ENCODE peak calls at places on chromosome 17, in four cellular contexts. K, J, F and C are unnamed samples.

GRCh38 chr17:57487552-57487951 is 231.2 kb downstream of the MSI2 start:
- DNase-seq in K (no peak), J (no peak), F (no peak), C (no peak)

GRCh38 chr17:66541461-66542182 is 239.2 kb downstream of the PRKCA start:
- DNase-seq in K (peak), J (no peak), F (peak), C (no peak)

GRCh38 chr17:81336930-81337325 is 41.8 kb upstream of the SLC38A10 start:
- DNase-seq in K (no peak), J (no peak), F (no peak), C (no peak)

GRCh38 chr17:10738516-10739258 is 8.9 kb upstream of the TMEM220 start:
- DNase-seq in K (no peak), J (no peak), F (no peak), C (no peak)

GRCh38 chr17:75530837-75531723 is 5.6 kb downstream of the LLGL2 start:
- DNase-seq in K (no peak), J (no peak), F (no peak), C (no peak)

GRCh38 chr17:64340557-64340956 is 50.1 kb downstream of the PECAM1 start:
- DNase-seq in K (no peak), J (no peak), F (no peak), C (no peak)

GRCh38 chr17:27226611-27227234 is 67.2 kb upstream of the WSB1 start:
- DNase-seq in K (no peak), J (no peak), F (no peak), C (no peak)

GRCh38 chr17:40935624-40936023 is 1.8 kb downstream of the KRT23 start:
- DNase-seq in K (no peak), J (no peak), F (no peak), C (no peak)

GRCh38 chr17:9522074-9522473 is 53.5 kb downstream of the STX8 start:
- DNase-seq in K (peak), J (peak), F (no peak), C (no peak)

DNA sequence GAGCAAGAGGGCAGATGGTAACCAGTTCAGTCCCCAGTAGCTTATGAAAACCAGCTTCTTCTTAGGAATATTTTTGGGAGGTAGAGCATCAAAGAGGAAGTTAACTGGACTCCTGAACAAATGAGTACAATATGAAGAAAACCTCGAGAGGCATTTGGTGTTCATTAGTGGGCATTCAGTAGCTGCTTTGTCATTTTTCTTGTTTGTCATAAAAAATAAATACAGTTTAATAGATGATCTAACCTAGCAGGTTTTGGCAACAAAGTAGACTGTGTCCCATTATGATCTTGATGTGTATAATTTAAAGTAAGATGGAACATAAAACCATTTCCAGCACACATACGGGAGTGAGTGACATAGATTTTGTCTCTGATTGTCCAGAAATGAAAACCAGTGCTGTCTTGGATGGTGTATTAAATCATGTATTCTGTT is 173.1 kb downstream of the HS3ST3A1 start:
- DNase-seq in K (no peak), J (no peak), F (no peak), C (no peak)
- TF ChIP-seq SPI1 in K (no peak), J (no peak), F (no peak), C (no peak)

GRCh38 chr17:17167356-17167755 is 38.8 kb downstream of the PLD6 start:
- DNase-seq in K (no peak), J (no peak), F (no peak), C (no peak)

GRCh38 chr17:17165666-17166308 is 40.3 kb downstream of the PLD6 start:
- DNase-seq in K (no peak), J (no peak), F (no peak), C (no peak)

GRCh38 chr17:17166446-17166845 is 39.7 kb downstream of the PLD6 start:
- DNase-seq in K (no peak), J (no peak), F (no peak), C (no peak)

GRCh38 chr17:17164156-17164555 is 42.0 kb downstream of the PLD6 start:
- DNase-seq in K (no peak), J (no peak), F (no peak), C (no peak)

DNA sequence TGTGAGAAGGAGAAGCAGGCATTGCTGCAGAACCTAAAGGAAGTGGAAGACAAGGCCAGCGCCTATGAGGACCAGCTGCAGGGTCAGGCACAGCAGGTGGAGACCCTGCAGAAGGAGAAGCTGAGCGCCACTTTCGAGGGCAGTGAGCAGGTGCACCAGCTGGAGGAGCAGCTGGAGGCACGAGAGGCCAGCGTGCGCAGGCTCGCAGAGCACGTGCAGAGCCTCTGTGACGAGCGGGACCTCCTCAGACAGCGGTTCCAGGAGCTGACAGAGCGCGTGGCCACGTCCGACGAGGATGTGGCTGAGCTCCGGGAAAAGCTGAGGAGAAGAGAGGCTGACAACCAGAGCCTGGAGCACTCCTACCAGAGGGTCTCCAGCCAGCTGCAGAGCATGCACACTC is 41.5 kb downstream of the PLD6 start:
- DNase-seq in K (no peak), J (no peak), F (no peak), C (no peak)
- TF ChIP-seq SPI1 in K (no peak), J (no peak), F (no peak), C (no peak)

DNA sequence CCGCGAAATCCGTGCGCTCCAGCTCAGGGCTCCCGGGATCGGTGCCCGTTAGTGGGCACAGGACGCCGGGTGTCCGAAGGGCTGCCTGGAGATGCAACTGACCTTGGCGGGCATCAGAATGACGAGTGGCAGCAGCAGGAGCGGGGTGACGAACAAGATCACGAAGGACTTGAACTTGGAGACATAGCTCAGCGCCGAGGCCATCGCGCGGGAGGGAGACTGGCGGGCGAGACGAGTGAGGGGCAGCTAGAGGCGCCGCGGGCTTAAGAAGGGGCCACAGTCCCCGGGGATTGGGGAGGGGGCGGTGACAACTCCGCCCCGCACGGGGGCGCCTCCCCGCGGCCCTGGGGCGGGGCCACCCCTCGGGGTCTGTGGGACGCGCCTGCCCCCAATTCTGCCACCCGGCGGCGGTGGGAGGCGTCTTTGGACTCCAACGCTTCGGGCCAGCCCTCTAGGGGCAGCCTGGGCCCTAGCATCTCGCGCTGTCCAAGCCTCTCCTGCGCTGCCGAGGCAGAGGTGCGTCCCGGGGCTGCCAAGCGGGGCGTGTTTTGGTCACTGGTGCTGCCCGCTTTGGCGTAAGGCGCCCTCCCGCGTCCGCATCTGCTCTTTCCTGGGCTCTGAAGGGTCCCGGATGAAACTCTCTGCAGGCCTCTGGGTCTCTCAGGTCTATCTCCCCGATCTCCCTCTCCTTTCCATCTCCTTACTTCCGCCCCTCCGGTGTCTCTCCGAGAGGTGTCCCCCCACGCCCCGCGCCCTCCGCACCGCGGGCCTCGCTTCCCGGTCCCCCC is at the start of gene SLC13A5:
- DNase-seq in K (peak), J (peak), F (no peak), C (peak)
- TF ChIP-seq SPI1 in K (no peak), J (no peak), F (no peak), C (no peak)

GRCh38 chr17:82776454-82776853 is 24.6 kb downstream of the TBCD start:
- DNase-seq in K (no peak), J (no peak), F (no peak), C (no peak)
- TF ChIP-seq SPI1 in K (no peak), J (peak), F (no peak), C (no peak)

DNA sequence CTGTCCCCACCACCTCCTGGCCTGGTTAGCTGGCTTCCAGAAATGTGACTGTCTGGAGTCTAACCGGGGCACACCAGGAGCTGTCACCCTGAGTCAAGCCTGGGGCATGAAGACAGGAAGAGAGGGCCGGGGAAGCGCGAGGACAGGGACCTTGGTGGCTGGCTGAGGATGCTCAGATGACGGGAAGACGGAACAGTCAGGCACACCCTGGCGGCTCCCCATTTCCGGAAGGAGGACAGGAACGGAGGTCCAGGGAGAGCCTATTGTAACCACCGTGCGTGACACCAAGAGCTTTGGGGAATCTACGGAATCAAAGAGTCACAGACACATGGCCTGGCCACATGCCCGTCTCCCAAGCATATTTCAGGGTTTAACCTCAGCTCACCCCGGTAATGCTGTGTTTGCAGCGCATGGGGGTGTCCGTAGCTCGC is 51.7 kb downstream of the SDK2 start:
- DNase-seq in K (no peak), J (no peak), F (no peak), C (no peak)
- TF ChIP-seq SPI1 in K (no peak), J (no peak), F (no peak), C (no peak)

GRCh38 chr17:36885761-36886365 is 51.4 kb upstream of the LHX1 start:
- DNase-seq in K (no peak), J (no peak), F (no peak), C (no peak)

GRCh38 chr17:36885161-36885735 is 52.0 kb upstream of the LHX1 start:
- DNase-seq in K (no peak), J (no peak), F (no peak), C (no peak)

GRCh38 chr17:36890398-36891190 is 46.7 kb upstream of the LHX1 start:
- DNase-seq in K (no peak), J (no peak), F (no peak), C (no peak)

GRCh38 chr17:36889955-36890354 is 47.3 kb upstream of the LHX1 start:
- DNase-seq in K (no peak), J (no peak), F (no peak), C (no peak)

DNA sequence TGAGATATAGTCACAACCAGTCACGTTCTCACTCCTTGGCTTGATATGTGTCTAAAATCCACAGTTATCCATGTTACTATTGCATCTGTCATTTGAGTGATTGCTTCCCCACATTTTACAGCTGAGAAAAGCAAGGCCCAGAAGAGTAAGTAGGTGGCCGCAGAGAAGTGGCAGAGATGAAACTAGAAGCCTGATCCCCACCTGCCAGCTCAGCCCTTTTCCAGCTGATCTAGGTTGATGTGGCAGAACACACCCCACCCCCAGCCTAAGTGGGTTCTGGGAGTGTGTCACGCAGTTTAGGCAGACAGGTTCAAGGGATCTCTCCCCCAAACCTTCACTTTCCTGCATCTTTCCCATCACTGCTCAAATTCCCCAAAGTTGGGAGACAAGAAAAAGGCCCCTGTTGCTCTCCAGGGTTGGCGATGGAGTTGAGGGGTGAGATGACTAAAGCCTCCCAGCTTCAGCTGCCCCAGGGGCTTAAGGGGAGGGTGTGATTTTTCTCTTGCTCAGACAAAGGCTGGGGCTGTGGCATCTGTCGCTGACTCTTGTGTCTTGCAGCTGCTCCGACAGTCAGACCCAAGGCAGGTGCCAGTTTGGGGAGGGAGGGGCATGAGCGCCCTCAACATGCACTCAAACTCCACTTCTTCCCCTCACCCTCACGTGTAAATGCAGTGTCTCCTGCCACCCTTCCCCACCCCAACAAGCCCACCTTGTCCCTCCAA is 48.9 kb upstream of the LHX1 start:
- DNase-seq in K (no peak), J (no peak), F (no peak), C (no peak)
- TF ChIP-seq SPI1 in K (no peak), J (no peak), F (no peak), C (no peak)

DNA sequence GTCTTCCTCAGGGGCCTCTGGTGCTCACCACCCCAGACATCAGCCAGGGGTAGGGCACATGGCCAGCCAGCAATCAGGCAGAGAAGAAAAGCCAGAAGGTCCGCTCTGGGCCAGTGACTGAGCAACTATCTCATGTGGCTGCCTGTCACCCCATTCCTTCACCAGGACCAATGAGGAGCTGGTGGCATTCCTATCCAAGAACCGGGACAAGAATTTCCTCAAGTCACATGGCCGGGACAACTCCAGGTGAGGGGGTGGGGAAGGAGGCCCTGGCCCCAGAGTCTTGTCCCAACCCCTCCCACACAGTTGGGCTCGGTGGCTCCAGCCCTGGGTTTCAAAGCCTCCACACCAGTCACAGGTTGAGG is 9.4 kb downstream of the XYLT2 start:
- DNase-seq in K (no peak), J (no peak), F (no peak), C (no peak)
- TF ChIP-seq SPI1 in K (no peak), J (no peak), F (no peak), C (no peak)

DNA sequence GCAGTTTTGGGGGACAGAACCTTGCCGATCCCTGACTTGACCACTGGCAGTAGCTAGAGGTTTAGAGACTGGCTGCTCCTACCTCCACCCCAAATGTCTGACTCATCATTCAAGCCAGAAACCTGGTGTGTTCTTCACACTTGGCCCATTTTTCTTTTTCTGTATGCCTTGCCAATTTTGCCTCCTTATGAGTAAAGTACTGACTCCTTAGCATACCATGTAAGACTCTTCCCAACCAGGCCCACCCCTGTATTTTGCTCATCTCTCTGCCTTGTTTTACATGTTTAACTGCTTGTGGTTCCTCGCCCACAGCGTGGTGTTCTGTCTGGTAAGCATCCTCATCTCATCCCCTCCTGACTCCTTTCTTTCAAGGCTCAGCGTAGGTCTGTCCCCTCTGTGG is 37.9 kb downstream of the NUP88 start:
- DNase-seq in K (no peak), J (no peak), F (no peak), C (no peak)
- TF ChIP-seq SPI1 in K (no peak), J (no peak), F (no peak), C (no peak)

DNA sequence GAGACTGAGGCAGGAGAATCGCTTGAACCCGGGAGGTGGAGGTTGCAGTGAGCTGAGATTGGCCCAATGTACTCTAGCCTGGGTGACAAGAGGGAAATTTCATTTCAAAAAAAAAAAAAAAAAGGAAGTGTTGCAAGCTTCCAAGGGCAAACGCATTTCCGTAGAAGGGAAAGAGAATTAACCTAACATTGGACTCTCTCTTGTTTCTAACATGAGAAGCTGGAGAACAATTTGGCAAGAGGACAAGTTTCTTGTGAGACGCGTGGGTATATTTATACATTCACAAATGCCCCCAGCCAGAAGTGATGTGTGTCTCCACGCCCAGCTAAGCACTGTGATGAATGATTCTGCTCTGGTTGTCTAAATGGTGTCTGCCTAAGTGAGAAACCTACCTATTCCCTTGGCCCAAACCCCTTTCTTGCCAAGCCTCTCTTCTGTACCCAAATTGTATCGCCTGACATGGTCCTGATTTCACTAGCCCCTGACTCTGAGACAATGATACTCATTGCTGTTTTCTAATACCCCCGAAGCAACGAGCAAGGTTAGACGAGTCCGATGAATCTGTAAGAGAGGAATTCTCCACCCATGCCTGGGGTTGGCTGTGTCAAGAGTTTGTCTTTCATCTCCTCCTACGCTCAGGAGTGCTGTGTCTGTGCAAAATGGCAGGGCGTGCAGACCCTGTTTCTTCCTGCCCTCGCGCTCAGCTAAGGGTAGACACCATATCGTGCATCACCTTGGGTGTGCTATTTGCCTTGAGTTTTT is 14.2 kb upstream of the ST6GALNAC2 start:
- DNase-seq in K (no peak), J (no peak), F (no peak), C (no peak)
- TF ChIP-seq SPI1 in K (peak), J (no peak), F (no peak), C (peak)

GRCh38 chr17:16273929-16274339 is 56.9 kb downstream of the PIGL start:
- DNase-seq in K (no peak), J (no peak), F (no peak), C (no peak)
- TF ChIP-seq SPI1 in K (no peak), J (no peak), F (no peak), C (no peak)